ENCODE peak calls at places on chromosome 18, in four cellular contexts. Z is NCI-H1092 treated with DMSO at 0.1 percent for 48 hours, L is glomerular endothelial cell, P is naive B cell. R is an unnamed sample.

GRCh38 chr18:80169607-80170006 is 60.5 kb downstream of the ADNP2 start:
- DNase-seq in L (no peak), P (no peak), Z (no peak), R (no peak)

GRCh38 chr18:24862225-24862893 is 401.9 kb downstream of the HRH4 start:
- DNase-seq in L (no peak), Z (no peak), P (no peak), R (no peak)

GRCh38 chr18:43526436-43527150 is 249.3 kb upstream of the SYT4 start:
- DNase-seq in Z (no peak), L (no peak), P (no peak), R (no peak)

GRCh38 chr18:400466-400865 is 100.0 kb downstream of the COLEC12 start:
- DNase-seq in L (no peak), Z (no peak), P (no peak), R (no peak)

GRCh38 chr18:45871655-45872054 is 46.2 kb downstream of the SIGLEC15 start:
- DNase-seq in L (no peak), Z (no peak), P (no peak), R (no peak)

GRCh38 chr18:51135795-51136194 is 61.7 kb downstream of the MEX3C start:
- DNase-seq in L (no peak), Z (no peak), P (no peak), R (no peak)

GRCh38 chr18:77131100-77131651 is 1.4 kb downstream of the MBP start:
- DNase-seq in P (peak; percentile 44), L (no peak), Z (no peak), R (no peak)

GRCh38 chr18:46374850-46375249 is 270.7 kb downstream of the HAUS1 start:
- DNase-seq in Z (peak; percentile 10), L (no peak), P (no peak), R (no peak)

GRCh38 chr18:70245941-70246537 is 40.6 kb upstream of the RTTN start:
- DNase-seq in L (no peak), Z (no peak), P (no peak), R (no peak)

GRCh38 chr18:75341267-75341666 is 86.2 kb downstream of the SMIM21 start:
- DNase-seq in L (no peak), Z (no peak), P (no peak), R (no peak)

GRCh38 chr18:34626404-34627137 is 83.5 kb upstream of the DTNA start:
- DNase-seq in L (no peak), P (no peak), Z (no peak), R (no peak)